ENCODE peak calls at places on chromosome 1, in eight cellular contexts. One of them, this sample, is unnamed.

GRCh38 chr1:172279951-172280350 is 140.5 kb upstream of the C1orf105 start:
- DNase-seq in vagina: no peak
- DNase-seq in GM12891: no peak
- DNase-seq in Peyer's patch: no peak
- DNase-seq in HepG2: no peak
- DNase-seq in adrenal gland: no peak
- DNase-seq in prostate gland: no peak
- DNase-seq in H54: no peak
- DNase-seq in this sample: no peak

GRCh38 chr1:93842750-93843500 is 36.1 kb downstream of the DNTTIP2 start:
- DNase-seq in vagina: no peak
- DNase-seq in GM12891: no peak
- DNase-seq in Peyer's patch: no peak
- DNase-seq in HepG2: no peak
- DNase-seq in adrenal gland: no peak
- DNase-seq in prostate gland: no peak
- DNase-seq in H54: no peak
- DNase-seq in this sample: no peak

GRCh38 chr1:27143408-27143807 is 11.5 kb downstream of the SLC9A1 start:
- DNase-seq in vagina: no peak
- DNase-seq in GM12891: no peak
- DNase-seq in Peyer's patch: no peak
- DNase-seq in HepG2: no peak
- DNase-seq in adrenal gland: peak
- DNase-seq in prostate gland: no peak
- DNase-seq in H54: no peak
- DNase-seq in this sample: no peak

GRCh38 chr1:207029991-207030521 is 2.5 kb downstream of the C1orf116 start:
- DNase-seq in vagina: no peak
- DNase-seq in GM12891: no peak
- DNase-seq in Peyer's patch: no peak
- DNase-seq in HepG2: no peak
- DNase-seq in adrenal gland: no peak
- DNase-seq in prostate gland: no peak
- DNase-seq in H54: no peak
- DNase-seq in this sample: no peak

GRCh38 chr1:145708063-145708462 is 895 bp upstream of the PDZK1 start:
- DNase-seq in vagina: no peak
- DNase-seq in GM12891: no peak
- DNase-seq in Peyer's patch: no peak
- DNase-seq in HepG2: peak
- DNase-seq in adrenal gland: no peak
- DNase-seq in prostate gland: no peak
- DNase-seq in H54: no peak
- DNase-seq in this sample: no peak

GRCh38 chr1:54028306-54029251 is 10.6 kb upstream of the LDLRAD1 start:
- DNase-seq in vagina: no peak
- DNase-seq in GM12891: no peak
- DNase-seq in Peyer's patch: no peak
- DNase-seq in HepG2: peak
- DNase-seq in adrenal gland: no peak
- DNase-seq in prostate gland: no peak
- DNase-seq in H54: no peak
- DNase-seq in this sample: no peak

GRCh38 chr1:31822766-31823165 is 6.9 kb upstream of the SPOCD1 start:
- DNase-seq in vagina: peak
- DNase-seq in GM12891: no peak
- DNase-seq in Peyer's patch: no peak
- DNase-seq in HepG2: no peak
- DNase-seq in adrenal gland: no peak
- DNase-seq in prostate gland: no peak
- DNase-seq in H54: no peak
- DNase-seq in this sample: no peak

GRCh38 chr1:190633488-190633887 is 155.8 kb upstream of the BRINP3 start:
- DNase-seq in vagina: no peak
- DNase-seq in GM12891: no peak
- DNase-seq in Peyer's patch: no peak
- DNase-seq in HepG2: no peak
- DNase-seq in adrenal gland: no peak
- DNase-seq in prostate gland: no peak
- DNase-seq in H54: no peak
- DNase-seq in this sample: peak

GRCh38 chr1:192489748-192490147 is 85.8 kb upstream of the RGS1 start:
- DNase-seq in vagina: no peak
- DNase-seq in GM12891: no peak
- DNase-seq in Peyer's patch: no peak
- DNase-seq in HepG2: no peak
- DNase-seq in adrenal gland: peak
- DNase-seq in prostate gland: peak
- DNase-seq in H54: no peak
- DNase-seq in this sample: no peak

GRCh38 chr1:26791138-26791537 is 3.4 kb downstream of the PIGV start:
- DNase-seq in vagina: no peak
- DNase-seq in GM12891: no peak
- DNase-seq in Peyer's patch: no peak
- DNase-seq in HepG2: no peak
- DNase-seq in adrenal gland: no peak
- DNase-seq in prostate gland: no peak
- DNase-seq in H54: no peak
- DNase-seq in this sample: no peak

GRCh38 chr1:226870323-226871046 is at the start of gene PSEN2:
- DNase-seq in vagina: peak
- DNase-seq in GM12891: peak
- DNase-seq in Peyer's patch: peak
- DNase-seq in HepG2: peak
- DNase-seq in adrenal gland: peak
- DNase-seq in prostate gland: peak
- DNase-seq in H54: peak
- DNase-seq in this sample: peak

GRCh38 chr1:35605882-35606182 is 32.7 kb downstream of the TFAP2E start:
- DNase-seq in vagina: no peak
- DNase-seq in GM12891: no peak
- DNase-seq in Peyer's patch: no peak
- DNase-seq in HepG2: no peak
- DNase-seq in adrenal gland: no peak
- DNase-seq in prostate gland: no peak
- DNase-seq in H54: no peak
- DNase-seq in this sample: no peak

GRCh38 chr1:9363061-9363471 is 70.4 kb downstream of the SPSB1 start:
- DNase-seq in vagina: no peak
- DNase-seq in GM12891: no peak
- DNase-seq in Peyer's patch: peak
- DNase-seq in HepG2: no peak
- DNase-seq in adrenal gland: no peak
- DNase-seq in prostate gland: no peak
- DNase-seq in H54: no peak
- DNase-seq in this sample: no peak

GRCh38 chr1:10616696-10617095 is 141.9 kb downstream of the PEX14 start:
- DNase-seq in vagina: no peak
- DNase-seq in GM12891: no peak
- DNase-seq in Peyer's patch: no peak
- DNase-seq in HepG2: no peak
- DNase-seq in adrenal gland: no peak
- DNase-seq in prostate gland: no peak
- DNase-seq in H54: no peak
- DNase-seq in this sample: no peak

GRCh38 chr1:93641527-93641926 is 40.1 kb downstream of the BCAR3 start:
- DNase-seq in vagina: no peak
- DNase-seq in GM12891: no peak
- DNase-seq in Peyer's patch: no peak
- DNase-seq in HepG2: no peak
- DNase-seq in adrenal gland: no peak
- DNase-seq in prostate gland: no peak
- DNase-seq in H54: no peak
- DNase-seq in this sample: no peak

GRCh38 chr1:33527934-33528333 is 55.5 kb downstream of the ZSCAN20 start:
- DNase-seq in vagina: no peak
- DNase-seq in GM12891: no peak
- DNase-seq in Peyer's patch: no peak
- DNase-seq in HepG2: no peak
- DNase-seq in adrenal gland: no peak
- DNase-seq in prostate gland: no peak
- DNase-seq in H54: no peak
- DNase-seq in this sample: no peak

GRCh38 chr1:75520028-75520427 is 90.9 kb downstream of the SLC44A5 start:
- DNase-seq in vagina: no peak
- DNase-seq in GM12891: no peak
- DNase-seq in Peyer's patch: no peak
- DNase-seq in HepG2: no peak
- DNase-seq in adrenal gland: no peak
- DNase-seq in prostate gland: no peak
- DNase-seq in H54: no peak
- DNase-seq in this sample: no peak
- TF ChIP-seq POLR2A in vagina: no peak
- TF ChIP-seq POLR2A in GM12891: no peak
- TF ChIP-seq POLR2A in Peyer's patch: no peak
- TF ChIP-seq POLR2A in HepG2: no peak
- TF ChIP-seq POLR2A in adrenal gland: no peak
- TF ChIP-seq POLR2A in prostate gland: no peak
- TF ChIP-seq POLR2A in H54: no peak
- TF ChIP-seq POLR2A in this sample: no peak

DNA sequence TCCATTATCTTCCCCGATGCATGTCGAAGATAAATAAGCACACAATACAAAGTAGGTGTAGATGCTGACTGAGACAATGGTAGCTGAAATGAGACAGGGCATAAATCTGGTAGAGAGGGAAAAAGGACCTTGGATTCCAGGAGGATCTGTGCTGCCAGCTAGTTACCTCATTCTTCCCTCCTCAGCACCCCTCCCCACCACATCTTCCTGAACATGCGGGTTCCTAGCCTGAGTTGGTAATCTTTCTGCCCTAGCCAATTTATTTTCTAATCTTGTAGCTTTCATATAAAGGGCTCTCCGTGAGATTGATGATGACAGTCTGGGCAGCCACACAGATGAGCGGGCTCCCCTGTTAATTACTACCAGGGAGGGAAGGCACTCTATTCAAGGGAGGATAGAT is 20.2 kb downstream of the ARHGEF11 start:
- DNase-seq in vagina: no peak
- DNase-seq in GM12891: no peak
- DNase-seq in Peyer's patch: no peak
- DNase-seq in HepG2: no peak
- DNase-seq in adrenal gland: peak
- DNase-seq in prostate gland: no peak
- DNase-seq in H54: no peak
- DNase-seq in this sample: no peak
- TF ChIP-seq POLR2A in vagina: no peak
- TF ChIP-seq POLR2A in GM12891: no peak
- TF ChIP-seq POLR2A in Peyer's patch: no peak
- TF ChIP-seq POLR2A in HepG2: no peak
- TF ChIP-seq POLR2A in adrenal gland: no peak
- TF ChIP-seq POLR2A in prostate gland: no peak
- TF ChIP-seq POLR2A in H54: no peak
- TF ChIP-seq POLR2A in this sample: no peak

DNA sequence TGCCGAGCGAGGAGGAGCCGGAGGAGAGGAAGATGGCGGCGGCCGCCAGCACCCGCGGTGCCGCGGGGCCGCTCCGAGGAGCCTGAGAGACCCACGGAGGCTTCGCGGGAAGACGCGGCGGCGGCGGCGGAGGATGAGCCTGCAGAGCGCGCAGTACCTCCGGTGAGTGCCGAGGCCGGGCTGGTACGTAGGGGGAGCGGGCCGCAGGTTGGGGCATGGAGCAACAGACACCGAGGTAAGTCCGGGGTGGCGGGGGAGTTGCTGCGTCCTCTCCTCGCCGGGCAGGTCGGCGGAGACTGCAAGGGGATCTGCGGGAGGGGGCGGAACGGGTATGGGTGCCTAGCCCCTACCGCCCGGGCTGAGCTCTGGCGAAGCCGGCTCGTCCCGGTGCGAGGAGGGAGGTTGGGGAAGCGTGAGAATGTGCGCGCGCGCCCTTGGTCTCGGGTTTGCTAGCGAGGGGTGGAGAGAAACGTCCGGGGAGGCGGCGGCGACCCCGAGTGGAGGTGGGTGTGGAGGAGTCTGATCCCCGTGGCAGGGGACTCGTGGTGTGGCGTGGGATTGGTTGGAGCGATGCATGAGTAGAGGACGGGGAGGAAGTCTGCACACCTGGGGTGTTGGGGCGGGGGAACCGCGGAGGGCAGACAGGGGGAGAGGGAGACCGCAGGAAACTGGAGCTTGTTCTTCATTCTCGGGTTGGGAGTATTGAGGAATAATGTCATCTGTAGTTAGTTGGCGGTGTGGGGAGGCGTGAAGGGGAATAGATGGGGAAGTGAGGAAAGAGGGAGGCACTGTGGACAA is at the start of gene SMG7:
- DNase-seq in vagina: no peak
- DNase-seq in GM12891: peak
- DNase-seq in Peyer's patch: peak
- DNase-seq in HepG2: no peak
- DNase-seq in adrenal gland: no peak
- DNase-seq in prostate gland: peak
- DNase-seq in H54: peak
- DNase-seq in this sample: peak
- TF ChIP-seq POLR2A in vagina: no peak
- TF ChIP-seq POLR2A in GM12891: peak
- TF ChIP-seq POLR2A in Peyer's patch: no peak
- TF ChIP-seq POLR2A in HepG2: peak
- TF ChIP-seq POLR2A in adrenal gland: peak
- TF ChIP-seq POLR2A in prostate gland: peak
- TF ChIP-seq POLR2A in H54: peak
- TF ChIP-seq POLR2A in this sample: no peak

GRCh38 chr1:152002960-152003359 is 9.3 kb upstream of the S100A10 start:
- DNase-seq in vagina: no peak
- DNase-seq in GM12891: no peak
- DNase-seq in Peyer's patch: no peak
- DNase-seq in HepG2: no peak
- DNase-seq in adrenal gland: no peak
- DNase-seq in prostate gland: no peak
- DNase-seq in H54: no peak
- DNase-seq in this sample: no peak

GRCh38 chr1:152009691-152010090 is 16.0 kb upstream of the S100A10 start:
- DNase-seq in vagina: no peak
- DNase-seq in GM12891: no peak
- DNase-seq in Peyer's patch: no peak
- DNase-seq in HepG2: no peak
- DNase-seq in adrenal gland: no peak
- DNase-seq in prostate gland: no peak
- DNase-seq in H54: no peak
- DNase-seq in this sample: no peak

GRCh38 chr1:152003846-152004442 is 10.3 kb upstream of the S100A10 start:
- DNase-seq in vagina: no peak
- DNase-seq in GM12891: no peak
- DNase-seq in Peyer's patch: no peak
- DNase-seq in HepG2: no peak
- DNase-seq in adrenal gland: no peak
- DNase-seq in prostate gland: peak
- DNase-seq in H54: no peak
- DNase-seq in this sample: no peak

GRCh38 chr1:152005360-152005912 is 11.8 kb upstream of the S100A10 start:
- DNase-seq in vagina: no peak
- DNase-seq in GM12891: no peak
- DNase-seq in Peyer's patch: no peak
- DNase-seq in HepG2: no peak
- DNase-seq in adrenal gland: no peak
- DNase-seq in prostate gland: no peak
- DNase-seq in H54: no peak
- DNase-seq in this sample: no peak

DNA sequence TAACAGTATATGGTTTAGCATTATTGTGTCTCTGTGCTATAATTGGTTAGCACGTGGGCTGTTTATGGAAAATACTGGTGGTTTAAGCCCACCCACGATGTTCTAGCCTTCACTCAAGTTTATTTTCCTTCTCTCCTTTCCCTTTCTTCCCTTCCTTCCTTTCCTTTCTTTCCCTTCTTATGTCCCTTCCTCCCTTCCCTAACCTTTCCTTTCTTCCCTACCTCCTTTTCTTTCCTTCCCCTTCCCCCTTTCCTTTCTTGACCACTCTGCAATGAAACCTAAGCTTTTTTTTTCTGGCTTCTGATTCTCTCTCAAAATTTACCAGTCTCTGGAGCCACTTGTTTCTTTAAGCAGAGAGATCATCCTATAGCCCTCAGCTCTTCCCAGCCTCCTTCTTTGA is 13.4 kb upstream of the S100A10 start:
- DNase-seq in vagina: no peak
- DNase-seq in GM12891: no peak
- DNase-seq in Peyer's patch: no peak
- DNase-seq in HepG2: no peak
- DNase-seq in adrenal gland: no peak
- DNase-seq in prostate gland: no peak
- DNase-seq in H54: no peak
- DNase-seq in this sample: no peak
- TF ChIP-seq POLR2A in vagina: no peak
- TF ChIP-seq POLR2A in GM12891: no peak
- TF ChIP-seq POLR2A in Peyer's patch: no peak
- TF ChIP-seq POLR2A in HepG2: no peak
- TF ChIP-seq POLR2A in adrenal gland: no peak
- TF ChIP-seq POLR2A in prostate gland: no peak
- TF ChIP-seq POLR2A in H54: no peak
- TF ChIP-seq POLR2A in this sample: no peak